ENCODE peak calls at places on chromosomes 13 and 19, in six cellular contexts. K is posterior cingulate gyrus; V is activated CD4-positive, alpha-beta T cell treated with anti-CD3 and anti-CD28 coated beads, Interleukin-2, amount 10 ng/mL, durations not matched to agents 7 days and 5 days; T is HepG2; L is ACHN; J is hypothalamus. N is an unnamed sample.

GRCh38 chr19:11137542-11138384 is 17.8 kb downstream of the SPC24 start:
- DNase-seq in L (peak), J (peak), V (peak), K (peak), T (peak), N (peak)

GRCh38 chr13:100230813-100231575 is 142.1 kb downstream of the PCCA start:
- DNase-seq in J (no peak), T (no peak), L (no peak), V (no peak), K (no peak), N (no peak)

GRCh38 chr19:48933382-48933932 is at the start of gene DHDH:
- DNase-seq in J (peak), T (peak), K (peak), V (peak), L (peak), N (peak)

GRCh38 chr13:97116754-97117153 is 105.4 kb upstream of the MBNL2 start:
- DNase-seq in V (no peak), T (no peak), L (no peak), J (no peak), K (no peak), N (no peak)

GRCh38 chr19:55781112-55781511 is 12.2 kb downstream of the RFPL4AL1 start:
- DNase-seq in L (no peak), K (no peak), J (no peak), T (no peak), V (no peak), N (no peak)

GRCh38 chr13:40069173-40070044 is 413.9 kb downstream of the COG6 start:
- DNase-seq in L (peak), V (peak), K (peak), T (peak), J (peak), N (peak)

GRCh38 chr19:19276386-19276785 is 3.3 kb upstream of the TM6SF2 start:
- DNase-seq in L (no peak), V (no peak), K (peak), T (no peak), J (no peak), N (no peak)

GRCh38 chr19:5289060-5289990 is 51.3 kb downstream of the PTPRS start:
- DNase-seq in J (no peak), L (no peak), K (no peak), V (no peak), T (no peak), N (no peak)

GRCh38 chr19:5607318-5608270 is 15.0 kb downstream of the SAFB2 start:
- DNase-seq in J (no peak), T (no peak), K (no peak), L (no peak), V (no peak), N (no peak)

GRCh38 chr19:47881757-47882156 is 4.4 kb downstream of the SULT2A1 start:
- DNase-seq in L (no peak), V (no peak), K (no peak), J (no peak), T (no peak), N (no peak)

GRCh38 chr13:104510422-104510821 is 1444.2 kb upstream of the SLC10A2 start:
- DNase-seq in J (no peak), T (no peak), V (no peak), L (no peak), K (no peak), N (no peak)

GRCh38 chr19:44055870-44056269 is 4.0 kb downstream of the ZNF223 start:
- DNase-seq in L (no peak), K (no peak), J (no peak), T (no peak), V (no peak), N (no peak)

N was measured in T-helper 17 cell.